ENCODE peak calls at places on chromosomes 5 and 9, in seven cellular contexts. Y is stomach, C is GM12878, N is transverse colon, B is H1, L is upper lobe of left lung, A is HepG2. P is an unnamed sample.

GRCh38 chr5:159102294-159102934 is 2.7 kb upstream of the EBF1 start:
- DNase-seq in C (no peak), A (no peak), Y (no peak), B (no peak), L (no peak), N (no peak), P (no peak)

GRCh38 chr5:6383376-6383775 is 5.0 kb upstream of the MED10 start:
- DNase-seq in C (no peak), A (peak; percentile 10), B (no peak), Y (no peak), N (no peak), L (no peak), P (no peak)

GRCh38 chr9:133701981-133702797 is 36.0 kb downstream of the SARDH start:
- DNase-seq in L (peak; percentile 85), N (peak; percentile 32), C (no peak), B (no peak), Y (no peak), A (no peak), P (peak; percentile 56)

GRCh38 chr9:135702002-135702721 is at the start of gene KCNT1:
- DNase-seq in C (no peak), Y (peak; percentile 46), B (no peak), A (no peak), N (peak; percentile 40), L (peak; percentile 94), P (no peak)

GRCh38 chr9:99072040-99072394 is 32.9 kb upstream of the TGFBR1 start:
- DNase-seq in C (no peak), B (no peak), A (no peak), N (no peak), L (no peak), Y (no peak), P (no peak)

GRCh38 chr9:36091028-36091953 is 45.2 kb upstream of the GLIPR2 start:
- DNase-seq in L (no peak), N (peak; percentile 74), B (no peak), Y (peak; percentile 57), C (no peak), A (peak; percentile 63), P (no peak)

GRCh38 chr9:68804911-68805889 is 100.2 kb downstream of the PIP5K1B start:
- DNase-seq in B (no peak), C (no peak), N (no peak), L (no peak), Y (no peak), A (no peak), P (no peak)

GRCh38 chr5:113514263-113514590 is 733 bp downstream of the YTHDC2 start:
- DNase-seq in C (no peak), L (no peak), A (peak; percentile 17), B (no peak), N (no peak), Y (no peak), P (no peak)

GRCh38 chr9:27634879-27635278 is 61.6 kb upstream of the C9orf72 start:
- DNase-seq in A (no peak), N (no peak), C (no peak), Y (no peak), L (no peak), B (no peak), P (no peak)

GRCh38 chr5:151492729-151493128 is 45.3 kb downstream of the SLC36A1 start:
- DNase-seq in Y (no peak), L (no peak), N (no peak), A (no peak), B (no peak), C (no peak), P (no peak)

GRCh38 chr9:1231998-1232919 is 182.1 kb downstream of the DMRT2 start:
- DNase-seq in Y (peak; percentile 85), A (peak; percentile 84), C (no peak), B (no peak), N (peak; percentile 31), L (no peak), P (peak; percentile 79)

GRCh38 chr5:108371263-108371662 is 10.6 kb downstream of the FBXL17 start:
- DNase-seq in Y (no peak), L (no peak), C (no peak), B (no peak), A (no peak), N (no peak), P (no peak)

GRCh38 chr5:131769961-131770360 is 26.9 kb downstream of the FNIP1 start:
- DNase-seq in A (peak; percentile 31), B (no peak), Y (no peak), N (no peak), L (no peak), C (no peak), P (no peak)

DNA sequence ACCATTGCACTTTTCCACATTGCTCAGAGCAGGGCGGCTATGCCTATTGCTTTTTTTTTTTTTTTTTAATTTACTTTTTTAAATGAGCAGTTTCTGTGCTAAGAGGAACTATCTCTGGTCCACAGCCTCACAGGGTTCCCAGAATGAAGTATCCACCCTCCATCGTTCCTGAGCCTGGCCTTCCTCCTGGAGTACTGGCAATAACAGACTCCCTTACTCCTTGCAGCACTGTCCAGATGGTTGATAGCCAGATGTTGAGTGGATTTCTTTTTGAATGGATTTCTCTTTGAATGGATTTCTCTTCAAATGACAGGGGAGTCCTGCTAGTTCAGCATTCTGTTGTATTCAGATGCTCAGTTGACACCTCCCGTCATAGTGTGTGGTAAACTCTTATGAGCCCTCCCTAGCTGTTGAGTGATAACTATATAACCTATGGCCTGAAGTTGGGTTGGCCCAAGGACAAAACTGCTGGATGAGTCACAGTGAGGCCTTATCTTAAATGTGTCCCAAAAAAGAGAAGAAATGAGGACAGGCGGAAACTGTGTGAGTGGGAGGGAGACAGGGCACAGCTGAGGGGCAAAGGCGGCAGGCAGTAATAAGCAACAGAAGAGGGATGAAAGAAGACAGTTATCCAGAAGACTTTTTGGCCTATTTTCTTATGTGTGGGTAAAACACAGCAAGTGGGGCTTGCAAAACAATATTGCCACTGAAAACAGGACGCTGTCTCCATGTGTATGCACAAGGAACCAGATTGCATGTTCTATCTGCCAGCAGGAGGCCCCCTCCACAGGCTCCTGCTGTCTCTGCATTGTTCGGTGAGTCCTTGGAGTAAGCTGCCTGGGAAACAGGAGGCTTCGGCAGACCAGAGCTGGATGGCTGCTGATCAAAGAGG is 209.5 kb upstream of the S1PR3 start:
- DNase-seq in L (no peak), A (peak; percentile 23), C (no peak), B (peak; percentile 13), N (no peak), Y (no peak), P (no peak)
- TF ChIP-seq EP300 in L (no peak), A (no peak), C (no peak), B (no peak), N (no peak), Y (no peak), P (no peak)

GRCh38 chr9:126614088-126614454 is 343 bp downstream of the LMX1B start:
- DNase-seq in Y (no peak), L (peak; percentile 79), N (no peak), A (no peak), C (no peak), B (no peak), P (no peak)

GRCh38 chr9:126611592-126612328 is 2.0 kb upstream of the LMX1B start:
- DNase-seq in A (peak; percentile 36), L (peak; percentile 94), Y (peak; percentile 81), B (peak; percentile 70), C (no peak), N (peak; percentile 70), P (no peak)

GRCh38 chr9:126613656-126614055 is at the start of gene LMX1B:
- DNase-seq in Y (no peak), L (peak; percentile 85), N (peak; percentile 22), B (no peak), C (no peak), A (no peak), P (peak; percentile 51)

GRCh38 chr9:126612329-126612812 is 1.4 kb upstream of the LMX1B start:
- DNase-seq in A (no peak), C (no peak), B (no peak), L (peak; percentile 83), N (no peak), Y (no peak), P (peak; percentile 57)

GRCh38 chr9:126612813-126613641 is 701 bp upstream of the LMX1B start:
- DNase-seq in Y (no peak), L (peak; percentile 83), B (no peak), A (no peak), N (no peak), C (no peak), P (peak; percentile 52)
- H3K4me3 ChIP-seq in Y (peak overlapping the region; percentile 27), L (no peak overlapping the region), B (peak overlapping the region; percentile 30), A (peak overlapping the region; percentile 52), N (no peak overlapping the region), C (no peak overlapping the region), P (peak overlapping the region; percentile 57)

DNA sequence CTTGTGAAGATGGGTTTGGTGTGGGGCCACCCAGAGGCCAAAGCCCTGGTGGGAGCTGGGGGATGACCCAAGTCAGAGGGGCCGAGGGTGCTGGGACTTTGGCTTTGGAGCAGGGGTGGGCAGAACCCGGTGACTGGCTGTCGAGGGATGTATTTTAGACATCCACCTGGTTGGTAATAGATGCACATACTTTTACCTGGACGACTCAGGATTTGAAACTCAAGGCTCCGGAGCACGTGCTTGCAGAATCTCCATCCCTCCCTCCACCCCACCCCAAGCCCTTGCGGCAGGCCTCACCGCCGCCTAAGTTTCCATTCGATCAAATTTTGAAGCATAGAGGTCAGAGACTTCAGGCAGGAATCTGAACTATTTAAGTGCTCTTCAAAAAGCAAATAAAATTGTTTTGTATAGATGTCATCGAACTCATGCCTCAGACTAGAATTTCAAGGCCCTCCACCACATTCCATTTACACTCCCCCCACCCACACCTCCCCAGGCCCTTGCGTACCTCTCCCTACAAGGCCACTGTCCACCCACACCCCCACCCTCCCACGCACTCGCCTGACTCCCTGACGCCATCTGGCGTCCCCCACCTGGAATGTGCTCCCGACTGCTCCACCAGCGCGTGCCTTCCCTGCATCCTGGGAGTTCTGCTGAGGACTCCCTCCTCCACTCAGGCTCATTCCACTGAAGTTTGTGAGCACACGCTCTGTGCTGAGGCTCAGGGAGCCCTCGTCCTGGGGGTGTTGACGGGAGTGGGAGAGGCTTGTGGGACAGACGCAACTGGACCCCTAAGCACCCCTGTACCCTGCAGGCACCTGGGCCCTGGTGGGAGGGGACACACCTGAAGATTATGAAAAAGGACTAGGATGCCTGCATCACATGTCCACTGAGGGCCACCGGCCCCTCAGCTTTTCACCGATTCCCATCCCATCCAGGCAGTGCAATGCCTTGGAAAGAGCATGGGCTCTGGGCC is 56.4 kb upstream of the RPL26L1 start:
- DNase-seq in Y (peak; percentile 76), L (peak; percentile 83), C (no peak), B (no peak), A (peak; percentile 90), N (peak; percentile 78), P (no peak)
- TF ChIP-seq POLR2AphosphoS5 in Y (peak; percentile 99), L (peak; percentile 54), C (no peak), B (no peak), A (no peak), N (peak; percentile 43), P (no peak)

DNA sequence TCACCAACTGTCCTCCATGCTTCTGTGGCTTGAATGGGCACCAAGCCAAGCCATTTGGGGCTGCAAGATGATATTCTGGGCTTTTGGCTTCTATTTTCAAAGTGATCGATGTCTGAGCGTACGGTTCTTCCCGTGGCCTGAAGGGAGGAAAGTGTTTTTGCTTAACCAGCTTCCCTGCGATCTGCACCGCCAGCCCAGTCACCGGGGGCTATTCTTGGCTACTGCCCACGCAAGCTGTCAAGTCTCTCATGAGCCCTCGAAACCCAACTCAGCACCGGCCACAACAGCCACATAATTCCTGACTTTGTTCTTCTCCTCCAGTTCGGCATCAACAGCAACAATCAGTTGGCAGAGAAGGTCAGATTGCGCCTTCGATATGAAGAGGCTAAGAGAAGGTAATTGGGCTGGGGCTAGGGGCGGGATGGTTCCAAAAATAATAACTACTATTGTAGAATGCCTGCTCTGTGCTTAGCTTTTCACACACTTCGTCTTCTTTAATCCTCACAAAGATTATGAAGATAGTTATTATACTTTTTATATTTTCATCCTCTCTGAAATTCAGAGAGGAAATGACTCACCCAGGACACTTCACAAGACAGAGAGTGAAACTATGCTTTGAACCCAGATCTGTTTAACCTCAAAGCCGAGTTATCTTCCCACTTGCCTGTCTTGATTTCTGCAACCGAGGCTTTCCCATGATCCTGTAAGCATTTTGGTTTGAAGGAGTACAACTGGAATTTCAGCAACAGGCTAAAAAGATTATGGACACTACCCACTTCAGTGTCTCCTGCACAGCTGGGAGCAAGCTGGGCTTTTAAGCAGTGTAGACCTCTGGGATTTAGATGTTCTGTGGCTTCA is 76.4 kb upstream of the RARS1 start:
- DNase-seq in Y (no peak), A (no peak), L (no peak), B (no peak), C (peak; percentile 16), N (no peak), P (no peak)
- TF ChIP-seq EP300 in Y (no peak), A (no peak), L (no peak), B (no peak), C (no peak), N (no peak), P (no peak)